ENCODE peak calls at places on chromosomes 7 and 10, in six cellular contexts. X is DMS79; C is SK-N-SH; O is right cardiac atrium; P is stimulated activated CD4-positive, alpha-beta T cell treated with anti-CD3 and anti-CD28 coated beads, Interleukin-1b, Interleukin-23, amount 100 ng/mL, for 24 hours; V is GM03348. R is an unnamed sample.

GRCh38 chr7:105131890-105132289 is 117.9 kb downstream of the KMT2E start:
- DNase-seq in V (no peak), X (no peak), O (no peak), P (no peak), C (no peak), R (no peak)

GRCh38 chr10:75276029-75276872 is 40.5 kb upstream of the COMTD1 start:
- DNase-seq in P (no peak), C (no peak), X (no peak), V (no peak), O (peak), R (no peak)

GRCh38 chr10:16009736-16010259 is 149.5 kb upstream of the MINDY3 start:
- DNase-seq in X (no peak), P (no peak), O (no peak), C (no peak), V (no peak), R (no peak)

GRCh38 chr10:3258291-3258848 is 85.8 kb upstream of the PITRM1 start:
- DNase-seq in P (no peak), X (no peak), C (no peak), V (no peak), O (no peak), R (no peak)

GRCh38 chr7:42461537-42461936 is 224.5 kb upstream of the GLI3 start:
- DNase-seq in C (no peak), X (no peak), P (no peak), V (peak), O (no peak), R (no peak)

GRCh38 chr10:102782698-102783540 is 39.2 kb downstream of the WBP1L start:
- DNase-seq in P (no peak), X (no peak), C (no peak), O (peak), V (peak), R (no peak)

GRCh38 chr7:150432915-150433892 is 17.2 kb upstream of the GIMAP8 start:
- DNase-seq in V (no peak), P (no peak), X (no peak), C (no peak), O (no peak), R (no peak)

GRCh38 chr7:84712326-84712725 is 474.5 kb downstream of the SEMA3D start:
- DNase-seq in V (no peak), P (no peak), O (no peak), X (no peak), C (no peak), R (no peak)

GRCh38 chr10:76333801-76334200 is 902.4 kb downstream of the LRMDA start:
- DNase-seq in C (no peak), V (no peak), X (no peak), P (no peak), O (no peak), R (no peak)

GRCh38 chr7:106781007-106781406 is 84.1 kb upstream of the PIK3CG start:
- DNase-seq in C (no peak), V (no peak), P (no peak), X (no peak), O (no peak), R (no peak)

GRCh38 chr10:5723692-5724091 is 39.1 kb downstream of the TASOR2 start:
- DNase-seq in C (no peak), X (peak), P (no peak), V (no peak), O (no peak), R (no peak)

GRCh38 chr10:97081621-97082235 is 104.0 kb downstream of the SLIT1 start:
- DNase-seq in O (peak), X (no peak), C (no peak), V (peak), P (peak), R (peak)

GRCh38 chr10:73768881-73769280 is 13.0 kb upstream of the CHCHD1 start:
- DNase-seq in P (peak), X (peak), V (no peak), C (no peak), O (no peak), R (no peak)

GRCh38 chr10:131912620-131913019 is 11.8 kb downstream of the PPP2R2D start:
- DNase-seq in C (no peak), X (no peak), V (no peak), O (no peak), P (no peak), R (no peak)

GRCh38 chr10:28938745-28939144 is 261.4 kb downstream of the BAMBI start:
- DNase-seq in O (no peak), P (no peak), C (no peak), V (no peak), X (no peak), R (no peak)

GRCh38 chr10:14415676-14416307 is 85.1 kb upstream of the FRMD4A start:
- DNase-seq in V (no peak), P (no peak), X (no peak), C (no peak), O (no peak), R (no peak)

GRCh38 chr10:26803849-26804248 is 56.9 kb downstream of the ABI1 start:
- DNase-seq in O (no peak), V (no peak), P (no peak), C (no peak), X (no peak), R (no peak)

GRCh38 chr10:45058580-45058979 is 57.9 kb downstream of the ZNF22 start:
- DNase-seq in C (no peak), X (no peak), V (no peak), P (no peak), O (no peak), R (no peak)

GRCh38 chr7:46178685-46179084 is 257.6 kb upstream of the IGFBP3 start:
- DNase-seq in O (no peak), C (no peak), V (peak), X (no peak), P (no peak), R (no peak)

GRCh38 chr10:63542835-63543575 is 21.8 kb downstream of the REEP3 start:
- DNase-seq in P (no peak), X (no peak), O (no peak), C (no peak), V (no peak), R (no peak)

GRCh38 chr10:968546-969199 is 19.6 kb upstream of the GTPBP4 start:
- DNase-seq in X (no peak), O (no peak), P (no peak), C (no peak), V (no peak), R (no peak)

GRCh38 chr7:75039166-75039565 is 34.4 kb downstream of the RCC1L start:
- DNase-seq in P (no peak), O (no peak), X (no peak), V (no peak), C (no peak), R (no peak)

GRCh38 chr10:20858292-20859124 is 38.6 kb downstream of the NEBL start:
- DNase-seq in X (no peak), O (no peak), C (peak), P (no peak), V (peak), R (no peak)

GRCh38 chr10:31304261-31304970 is 14.6 kb upstream of the ZEB1 start:
- DNase-seq in C (no peak), V (no peak), O (no peak), P (no peak), X (no peak), R (no peak)

GRCh38 chr7:5183155-5183554 is 6.9 kb upstream of the WIPI2 start:
- DNase-seq in P (no peak), O (no peak), C (no peak), X (peak), V (no peak), R (no peak)

GRCh38 chr7:131861620-131862346 is 305.4 kb upstream of the PODXL start:
- DNase-seq in P (no peak), O (no peak), X (no peak), V (peak), C (no peak), R (no peak)